ENCODE peak calls at places on chromosomes 13 and 19, in nine cellular contexts. D, A, W, S, U, R, O, I and C are unnamed samples.

GRCh38 chr13:92074658-92075057 is 676.2 kb downstream of the GPC5 start:
- DNase-seq in R (peak; percentile 7), W (no peak), U (no peak), S (no peak), O (peak; percentile 21), A (no peak), I (no peak), D (no peak), C (peak; percentile 2)

GRCh38 chr13:95954266-95954665 is 98.9 kb downstream of the UGGT2 start:
- DNase-seq in S (no peak), A (no peak), W (no peak), R (no peak), I (no peak), D (no peak), O (no peak), U (no peak), C (no peak)

GRCh38 chr19:10724573-10725071 is 6.7 kb downstream of the DNM2 start:
- DNase-seq in I (no peak), O (no peak), A (peak; percentile 69), S (no peak), U (no peak), W (no peak), R (no peak), D (no peak), C (no peak)

GRCh38 chr19:7460562-7460966 is 28.3 kb downstream of the PEX11G start:
- DNase-seq in D (no peak), I (no peak), A (peak; percentile 85), U (no peak), R (no peak), O (no peak), S (no peak), W (no peak), C (peak; percentile 90)

GRCh38 chr13:55359067-55359466 is 1781.7 kb upstream of the PRR20A start:
- DNase-seq in R (no peak), W (no peak), S (no peak), A (no peak), O (no peak), D (no peak), U (no peak), I (no peak), C (no peak)

GRCh38 chr19:51729781-51730180 is 6.0 kb upstream of the HAS1 start:
- DNase-seq in D (no peak), U (no peak), A (no peak), W (no peak), O (no peak), S (no peak), I (no peak), R (no peak), C (no peak)

GRCh38 chr13:77876176-77876575 is 42.5 kb downstream of the EDNRB start:
- DNase-seq in I (no peak), S (no peak), D (no peak), A (no peak), R (no peak), W (no peak), O (no peak), U (no peak), C (no peak)

GRCh38 chr19:52896431-52897148 is 845 bp downstream of the ZNF320 start:
- DNase-seq in O (peak; percentile 17), A (peak; percentile 24), U (peak; percentile 49), I (no peak), S (peak; percentile 4), W (no peak), D (no peak), R (peak; percentile 50), C (peak; percentile 51)

GRCh38 chr19:58001895-58002369 is 688 bp downstream of the ZNF606 start:
- DNase-seq in R (no peak), I (no peak), S (no peak), O (peak; percentile 15), W (no peak), U (no peak), D (no peak), A (peak; percentile 22), C (no peak)

GRCh38 chr13:23428183-23428528 is 5.3 kb downstream of the SACS start:
- DNase-seq in S (no peak), I (no peak), W (no peak), A (peak; percentile 72), O (no peak), R (no peak), D (no peak), U (no peak), C (no peak)

GRCh38 chr19:40512473-40513344 is 45.9 kb downstream of the SPTBN4 start:
- DNase-seq in O (no peak), U (peak; percentile 37), S (no peak), A (peak; percentile 12), R (no peak), W (no peak), D (no peak), I (no peak), C (peak; percentile 64)

GRCh38 chr13:100398360-100398759 is 190.2 kb downstream of the GGACT start:
- DNase-seq in W (no peak), O (peak; percentile 7), R (no peak), A (no peak), U (peak; percentile 44), I (no peak), D (no peak), S (no peak), C (no peak)

GRCh38 chr13:41648314-41648935 is 191.1 kb downstream of the RGCC start:
- DNase-seq in U (no peak), O (no peak), S (peak; percentile 86), I (no peak), A (peak; percentile 48), W (no peak), R (peak; percentile 85), D (no peak), C (peak; percentile 75)

GRCh38 chr19:56211718-56212117 is 9.6 kb downstream of the ZSCAN5C start:
- DNase-seq in W (no peak), O (no peak), R (no peak), I (no peak), S (no peak), A (no peak), U (no peak), D (no peak), C (no peak)

GRCh38 chr13:106507560-106508274 is 27.7 kb downstream of the EFNB2 start:
- DNase-seq in I (no peak), U (no peak), W (no peak), A (peak; percentile 81), R (peak; percentile 75), D (no peak), O (no peak), S (peak; percentile 70), C (peak; percentile 93)

GRCh38 chr19:1857648-1858326 is 5.6 kb downstream of the KLF16 start:
- DNase-seq in R (no peak), A (no peak), W (no peak), I (no peak), U (no peak), D (no peak), S (no peak), O (no peak), C (no peak)